ENCODE peak calls at places on chromosomes 4 and X, in four cellular contexts. One of them, this sample, is unnamed.

GRCh38 chr4:35063171-35063570 is 1181.1 kb downstream of the ARAP2 start:
- DNase-seq in activated CD4-positive, alpha-beta T cell treated with anti-CD3 and anti-CD28 coated beads for 24 hours: no peak
- DNase-seq in activated naive CD4-positive, alpha-beta T cell: no peak
- DNase-seq in fibroblast of the aortic adventitia: no peak
- DNase-seq in this sample: no peak

GRCh38 chr4:10109995-10110670 is 6.5 kb downstream of the WDR1 start:
- DNase-seq in activated CD4-positive, alpha-beta T cell treated with anti-CD3 and anti-CD28 coated beads for 24 hours: no peak
- DNase-seq in activated naive CD4-positive, alpha-beta T cell: no peak
- DNase-seq in fibroblast of the aortic adventitia: no peak
- DNase-seq in this sample: no peak

GRCh38 chr4:173879286-173879908 is 349.4 kb upstream of the HAND2 start:
- DNase-seq in activated CD4-positive, alpha-beta T cell treated with anti-CD3 and anti-CD28 coated beads for 24 hours: no peak
- DNase-seq in activated naive CD4-positive, alpha-beta T cell: no peak
- DNase-seq in fibroblast of the aortic adventitia: no peak
- DNase-seq in this sample: no peak

GRCh38 chrX:20215565-20215964 is 51.1 kb downstream of the RPS6KA3 start:
- DNase-seq in activated CD4-positive, alpha-beta T cell treated with anti-CD3 and anti-CD28 coated beads for 24 hours: no peak
- DNase-seq in activated naive CD4-positive, alpha-beta T cell: no peak
- DNase-seq in fibroblast of the aortic adventitia: no peak
- DNase-seq in this sample: no peak

GRCh38 chr4:93810340-93810992 is 18.1 kb upstream of the ATOH1 start:
- DNase-seq in activated CD4-positive, alpha-beta T cell treated with anti-CD3 and anti-CD28 coated beads for 24 hours: no peak
- DNase-seq in activated naive CD4-positive, alpha-beta T cell: no peak
- DNase-seq in fibroblast of the aortic adventitia: no peak
- DNase-seq in this sample: no peak

GRCh38 chrX:20432746-20433374 is 166.2 kb upstream of the RPS6KA3 start:
- DNase-seq in activated CD4-positive, alpha-beta T cell treated with anti-CD3 and anti-CD28 coated beads for 24 hours: no peak
- DNase-seq in activated naive CD4-positive, alpha-beta T cell: no peak
- DNase-seq in fibroblast of the aortic adventitia: no peak
- DNase-seq in this sample: no peak

GRCh38 chr4:174375422-174375821 is 91.7 kb downstream of the CEP44 start:
- DNase-seq in activated CD4-positive, alpha-beta T cell treated with anti-CD3 and anti-CD28 coated beads for 24 hours: no peak
- DNase-seq in activated naive CD4-positive, alpha-beta T cell: no peak
- DNase-seq in fibroblast of the aortic adventitia: no peak
- DNase-seq in this sample: no peak

GRCh38 chrX:107440187-107440586 is 9.3 kb upstream of the FRMPD3 start:
- DNase-seq in activated CD4-positive, alpha-beta T cell treated with anti-CD3 and anti-CD28 coated beads for 24 hours: no peak
- DNase-seq in activated naive CD4-positive, alpha-beta T cell: no peak
- DNase-seq in fibroblast of the aortic adventitia: no peak
- DNase-seq in this sample: no peak

GRCh38 chr4:85498068-85498733 is 23.3 kb downstream of the ARHGAP24 start:
- DNase-seq in activated CD4-positive, alpha-beta T cell treated with anti-CD3 and anti-CD28 coated beads for 24 hours: no peak
- DNase-seq in activated naive CD4-positive, alpha-beta T cell: no peak
- DNase-seq in fibroblast of the aortic adventitia: peak
- DNase-seq in this sample: peak

GRCh38 chr4:3868146-3868840 is 102.1 kb downstream of the ADRA2C start:
- DNase-seq in activated CD4-positive, alpha-beta T cell treated with anti-CD3 and anti-CD28 coated beads for 24 hours: no peak
- DNase-seq in activated naive CD4-positive, alpha-beta T cell: no peak
- DNase-seq in fibroblast of the aortic adventitia: peak
- DNase-seq in this sample: peak

GRCh38 chr4:57448452-57448851 is 338.3 kb upstream of the IGFBP7 start:
- DNase-seq in activated CD4-positive, alpha-beta T cell treated with anti-CD3 and anti-CD28 coated beads for 24 hours: no peak
- DNase-seq in activated naive CD4-positive, alpha-beta T cell: no peak
- DNase-seq in fibroblast of the aortic adventitia: no peak
- DNase-seq in this sample: no peak

GRCh38 chrX:50704987-50705386 is 109.0 kb downstream of the SHROOM4 start:
- DNase-seq in activated CD4-positive, alpha-beta T cell treated with anti-CD3 and anti-CD28 coated beads for 24 hours: no peak
- DNase-seq in activated naive CD4-positive, alpha-beta T cell: no peak
- DNase-seq in fibroblast of the aortic adventitia: no peak
- DNase-seq in this sample: no peak

GRCh38 chr4:89800527-89801103 is 36.3 kb downstream of the SNCA start:
- DNase-seq in activated CD4-positive, alpha-beta T cell treated with anti-CD3 and anti-CD28 coated beads for 24 hours: no peak
- DNase-seq in activated naive CD4-positive, alpha-beta T cell: no peak
- DNase-seq in fibroblast of the aortic adventitia: peak
- DNase-seq in this sample: no peak

GRCh38 chr4:124890522-124890921 is 178.0 kb upstream of the ANKRD50 start:
- DNase-seq in activated CD4-positive, alpha-beta T cell treated with anti-CD3 and anti-CD28 coated beads for 24 hours: no peak
- DNase-seq in activated naive CD4-positive, alpha-beta T cell: no peak
- DNase-seq in fibroblast of the aortic adventitia: peak
- DNase-seq in this sample: no peak

GRCh38 chrX:39445336-39445735 is 644.1 kb downstream of the MID1IP1 start:
- DNase-seq in activated CD4-positive, alpha-beta T cell treated with anti-CD3 and anti-CD28 coated beads for 24 hours: peak
- DNase-seq in activated naive CD4-positive, alpha-beta T cell: peak
- DNase-seq in fibroblast of the aortic adventitia: no peak
- DNase-seq in this sample: no peak

GRCh38 chr4:104487105-104487504 is 7.6 kb downstream of the CXXC4 start:
- DNase-seq in activated CD4-positive, alpha-beta T cell treated with anti-CD3 and anti-CD28 coated beads for 24 hours: no peak
- DNase-seq in activated naive CD4-positive, alpha-beta T cell: no peak
- DNase-seq in fibroblast of the aortic adventitia: no peak
- DNase-seq in this sample: no peak

GRCh38 chr4:60757986-60758385 is 442.1 kb upstream of the ADGRL3 start:
- DNase-seq in activated CD4-positive, alpha-beta T cell treated with anti-CD3 and anti-CD28 coated beads for 24 hours: no peak
- DNase-seq in activated naive CD4-positive, alpha-beta T cell: no peak
- DNase-seq in fibroblast of the aortic adventitia: peak
- DNase-seq in this sample: no peak

GRCh38 chr4:168842186-168842585 is 167.9 kb downstream of the CBR4 start:
- DNase-seq in activated CD4-positive, alpha-beta T cell treated with anti-CD3 and anti-CD28 coated beads for 24 hours: no peak
- DNase-seq in activated naive CD4-positive, alpha-beta T cell: no peak
- DNase-seq in fibroblast of the aortic adventitia: no peak
- DNase-seq in this sample: no peak

GRCh38 chr4:38667005-38667771 is 3.2 kb downstream of the KLF3 start:
- DNase-seq in activated CD4-positive, alpha-beta T cell treated with anti-CD3 and anti-CD28 coated beads for 24 hours: no peak
- DNase-seq in activated naive CD4-positive, alpha-beta T cell: no peak
- DNase-seq in fibroblast of the aortic adventitia: peak
- DNase-seq in this sample: no peak

This sample was measured in upper lobe of right lung.